ENCODE peak calls at places on chromosomes 2 and 18, in five cellular contexts. U, L, Q, O and I are unnamed samples.

GRCh38 chr18:66136039-66136438 is 385.2 kb downstream of the CDH7 start:
- DNase-seq in Q (no peak), U (peak; percentile 69), L (no peak), O (peak; percentile 19), I (no peak)

GRCh38 chr18:54675076-54675475 is 84.0 kb downstream of the DYNAP start:
- DNase-seq in Q (no peak), O (no peak), L (no peak), U (peak; percentile 13), I (no peak)

GRCh38 chr18:9065864-9066263 is 36.6 kb upstream of the NDUFV2 start:
- DNase-seq in O (no peak), U (no peak), Q (no peak), L (no peak), I (no peak)

GRCh38 chr2:218516614-218517013 is 51.5 kb downstream of the USP37 start:
- DNase-seq in O (no peak), L (no peak), Q (no peak), U (no peak), I (no peak)

GRCh38 chr2:115460008-115460407 is 1017.6 kb downstream of the DPP10 start:
- DNase-seq in U (no peak), L (no peak), O (no peak), Q (no peak), I (no peak)

GRCh38 chr2:54685263-54685775 is 38.1 kb upstream of the EML6 start:
- DNase-seq in L (no peak), Q (no peak), U (no peak), O (no peak), I (no peak)

GRCh38 chr2:16747706-16748105 is 82.1 kb upstream of the CYRIA start:
- DNase-seq in Q (no peak), L (no peak), U (no peak), O (no peak), I (no peak)

GRCh38 chr2:215029936-215030335 is 108.5 kb downstream of the ABCA12 start:
- DNase-seq in Q (no peak), U (no peak), O (no peak), L (no peak), I (no peak)

GRCh38 chr2:161030260-161031063 is 129.8 kb upstream of the TANK start:
- DNase-seq in U (peak; percentile 92), Q (peak; percentile 100), O (no peak), L (peak; percentile 10), I (no peak)

GRCh38 chr18:46588971-46589660 is 67.9 kb downstream of the LOXHD1 start:
- DNase-seq in O (no peak), L (no peak), Q (no peak), U (no peak), I (no peak)

GRCh38 chr2:136238552-136239346 is 120.8 kb upstream of the CXCR4 start:
- DNase-seq in U (peak; percentile 32), L (no peak), O (no peak), Q (no peak), I (peak; percentile 52)

GRCh38 chr2:203824057-203824456 is 43.5 kb upstream of the CTLA4 start:
- DNase-seq in L (no peak), O (no peak), U (no peak), Q (no peak), I (no peak)

GRCh38 chr2:219618733-219619122 is 8.7 kb upstream of the SLC4A3 start:
- DNase-seq in U (no peak), Q (no peak), O (no peak), L (no peak), I (no peak)

GRCh38 chr2:28674062-28674712 is 77.4 kb upstream of the PPP1CB start:
- DNase-seq in L (no peak), O (no peak), Q (no peak), U (peak; percentile 71), I (no peak)

GRCh38 chr2:27681844-27682243 is 18.2 kb downstream of the SLC4A1AP start:
- DNase-seq in Q (peak; percentile 25), U (peak; percentile 63), O (no peak), L (no peak), I (no peak)

GRCh38 chr2:187986392-187987105 is 305.1 kb upstream of the GULP1 start:
- DNase-seq in U (no peak), L (no peak), Q (no peak), O (peak; percentile 80), I (no peak)

GRCh38 chr2:11891028-11891427 is 144.6 kb downstream of the LPIN1 start:
- DNase-seq in U (no peak), L (no peak), Q (no peak), O (no peak), I (no peak)